ENCODE peak calls at places on chromosomes 1 and 21, in six cellular contexts. One of them, this sample, is unnamed.

GRCh38 chr1:72224506-72224905 is 57.8 kb downstream of the NEGR1 start:
- DNase-seq in Peyer's patch: no peak
- DNase-seq in endothelial cell: no peak
- DNase-seq in IMR-90: no peak
- DNase-seq in PC-3: no peak
- DNase-seq in GM23338: no peak
- DNase-seq in this sample: no peak

GRCh38 chr1:66335859-66336640 is 197.9 kb upstream of the SGIP1 start:
- DNase-seq in IMR-90: peak; percentile 61
- DNase-seq in endothelial cell: peak; percentile 57
- DNase-seq in Peyer's patch: peak; percentile 95
- DNase-seq in PC-3: no peak
- DNase-seq in GM23338: peak; percentile 38
- DNase-seq in this sample: peak; percentile 95

GRCh38 chr1:90955769-90956168 is 66.1 kb downstream of the ZNF644 start:
- DNase-seq in Peyer's patch: no peak
- DNase-seq in PC-3: no peak
- DNase-seq in endothelial cell: no peak
- DNase-seq in IMR-90: no peak
- DNase-seq in GM23338: no peak
- DNase-seq in this sample: no peak

GRCh38 chr1:23369335-23370013 is at the start of gene ZNF436:
- DNase-seq in Peyer's patch: peak; percentile 76
- DNase-seq in endothelial cell: peak; percentile 30
- DNase-seq in PC-3: peak; percentile 53
- DNase-seq in GM23338: peak; percentile 34
- DNase-seq in IMR-90: peak; percentile 83
- DNase-seq in this sample: no peak

GRCh38 chr21:41798326-41798725 is 31.5 kb upstream of the RIPK4 start:
- DNase-seq in IMR-90: no peak
- DNase-seq in PC-3: no peak
- DNase-seq in Peyer's patch: no peak
- DNase-seq in GM23338: no peak
- DNase-seq in endothelial cell: no peak
- DNase-seq in this sample: no peak

GRCh38 chr1:5511381-5512097 is 480.7 kb downstream of the NPHP4 start:
- DNase-seq in GM23338: no peak
- DNase-seq in endothelial cell: no peak
- DNase-seq in PC-3: no peak
- DNase-seq in Peyer's patch: no peak
- DNase-seq in IMR-90: no peak
- DNase-seq in this sample: no peak

GRCh38 chr1:53316742-53317650 is 10.9 kb downstream of the LRP8 start:
- DNase-seq in GM23338: no peak
- DNase-seq in IMR-90: no peak
- DNase-seq in PC-3: no peak
- DNase-seq in endothelial cell: no peak
- DNase-seq in Peyer's patch: no peak
- DNase-seq in this sample: no peak

GRCh38 chr1:237799762-237800474 is 90.8 kb downstream of the ZP4 start:
- DNase-seq in IMR-90: peak; percentile 4
- DNase-seq in Peyer's patch: peak; percentile 80
- DNase-seq in GM23338: peak; percentile 90
- DNase-seq in endothelial cell: peak; percentile 64
- DNase-seq in PC-3: peak; percentile 78
- DNase-seq in this sample: no peak

GRCh38 chr1:147618077-147618569 is 52.2 kb downstream of the ACP6 start:
- DNase-seq in IMR-90: peak; percentile 24
- DNase-seq in PC-3: no peak
- DNase-seq in endothelial cell: no peak
- DNase-seq in GM23338: no peak
- DNase-seq in Peyer's patch: no peak
- DNase-seq in this sample: no peak

GRCh38 chr1:29956343-29957030 is 720.2 kb downstream of the PTPRU start:
- DNase-seq in Peyer's patch: no peak
- DNase-seq in endothelial cell: no peak
- DNase-seq in IMR-90: no peak
- DNase-seq in GM23338: no peak
- DNase-seq in PC-3: no peak
- DNase-seq in this sample: no peak

GRCh38 chr1:112501810-112502641 is 6.7 kb upstream of the WNT2B start:
- DNase-seq in Peyer's patch: peak; percentile 87
- DNase-seq in GM23338: peak; percentile 67
- DNase-seq in PC-3: peak; percentile 64
- DNase-seq in endothelial cell: peak; percentile 53
- DNase-seq in IMR-90: peak; percentile 54
- DNase-seq in this sample: peak; percentile 57

GRCh38 chr1:245583575-245584330 is 429.0 kb downstream of the KIF26B start:
- DNase-seq in GM23338: no peak
- DNase-seq in IMR-90: no peak
- DNase-seq in PC-3: no peak
- DNase-seq in Peyer's patch: no peak
- DNase-seq in endothelial cell: no peak
- DNase-seq in this sample: no peak

GRCh38 chr1:158398818-158399502 is at the start of gene OR10T2:
- DNase-seq in endothelial cell: no peak
- DNase-seq in Peyer's patch: no peak
- DNase-seq in GM23338: no peak
- DNase-seq in PC-3: no peak
- DNase-seq in IMR-90: no peak
- DNase-seq in this sample: no peak

GRCh38 chr1:30485072-30485471 is 238.3 kb downstream of the MATN1 start:
- DNase-seq in IMR-90: no peak
- DNase-seq in GM23338: no peak
- DNase-seq in Peyer's patch: peak; percentile 10
- DNase-seq in PC-3: no peak
- DNase-seq in endothelial cell: no peak
- DNase-seq in this sample: peak; percentile 22

GRCh38 chr1:233459968-233460367 is 132.4 kb downstream of the MAP3K21 start:
- DNase-seq in GM23338: peak; percentile 61
- DNase-seq in IMR-90: no peak
- DNase-seq in Peyer's patch: no peak
- DNase-seq in PC-3: no peak
- DNase-seq in endothelial cell: no peak
- DNase-seq in this sample: no peak

GRCh38 chr1:91007092-91007491 is 14.7 kb downstream of the ZNF644 start:
- DNase-seq in GM23338: peak; percentile 46
- DNase-seq in endothelial cell: no peak
- DNase-seq in Peyer's patch: no peak
- DNase-seq in IMR-90: no peak
- DNase-seq in PC-3: no peak
- DNase-seq in this sample: no peak

GRCh38 chr1:54604572-54605370 is 18.6 kb downstream of the FAM151A start:
- DNase-seq in Peyer's patch: no peak
- DNase-seq in endothelial cell: no peak
- DNase-seq in GM23338: no peak
- DNase-seq in PC-3: peak; percentile 23
- DNase-seq in IMR-90: no peak
- DNase-seq in this sample: no peak

GRCh38 chr1:193891783-193892182 is 705.4 kb upstream of the B3GALT2 start:
- DNase-seq in Peyer's patch: no peak
- DNase-seq in PC-3: no peak
- DNase-seq in GM23338: no peak
- DNase-seq in endothelial cell: no peak
- DNase-seq in IMR-90: no peak
- DNase-seq in this sample: no peak

GRCh38 chr1:32701951-32702598 is 495 bp downstream of the SYNC start:
- DNase-seq in Peyer's patch: no peak
- DNase-seq in IMR-90: peak; percentile 33
- DNase-seq in PC-3: peak; percentile 19
- DNase-seq in endothelial cell: no peak
- DNase-seq in GM23338: peak; percentile 48
- DNase-seq in this sample: peak; percentile 31

GRCh38 chr1:15411593-15412487 is 2.2 kb downstream of the EFHD2 start:
- DNase-seq in IMR-90: peak; percentile 47
- DNase-seq in GM23338: no peak
- DNase-seq in PC-3: peak; percentile 58
- DNase-seq in Peyer's patch: peak; percentile 88
- DNase-seq in endothelial cell: no peak
- DNase-seq in this sample: peak; percentile 92

GRCh38 chr1:174880171-174880570 is 119.6 kb upstream of the CACYBP start:
- DNase-seq in PC-3: no peak
- DNase-seq in IMR-90: peak; percentile 2
- DNase-seq in GM23338: no peak
- DNase-seq in Peyer's patch: no peak
- DNase-seq in endothelial cell: no peak
- DNase-seq in this sample: no peak

GRCh38 chr1:174884001-174884400 is 115.7 kb upstream of the CACYBP start:
- DNase-seq in endothelial cell: no peak
- DNase-seq in GM23338: no peak
- DNase-seq in PC-3: no peak
- DNase-seq in Peyer's patch: no peak
- DNase-seq in IMR-90: no peak
- DNase-seq in this sample: no peak

GRCh38 chr1:174883361-174883760 is 116.4 kb upstream of the CACYBP start:
- DNase-seq in PC-3: peak; percentile 65
- DNase-seq in endothelial cell: no peak
- DNase-seq in IMR-90: peak; percentile 46
- DNase-seq in Peyer's patch: no peak
- DNase-seq in GM23338: peak; percentile 47
- DNase-seq in this sample: no peak
- TF ChIP-seq CTCF in PC-3: peak; percentile 50
- TF ChIP-seq CTCF in endothelial cell: no peak
- TF ChIP-seq CTCF in IMR-90: peak; percentile 12
- TF ChIP-seq CTCF in Peyer's patch: peak; percentile 10
- TF ChIP-seq CTCF in GM23338: peak; percentile 64
- TF ChIP-seq CTCF in this sample: no peak

GRCh38 chr1:84736944-84737343 is 46.7 kb upstream of the SSX2IP start:
- DNase-seq in endothelial cell: no peak
- DNase-seq in IMR-90: no peak
- DNase-seq in Peyer's patch: no peak
- DNase-seq in PC-3: no peak
- DNase-seq in GM23338: no peak
- DNase-seq in this sample: no peak

GRCh38 chr1:84742653-84743052 is 52.4 kb upstream of the SSX2IP start:
- DNase-seq in PC-3: peak; percentile 20
- DNase-seq in GM23338: no peak
- DNase-seq in IMR-90: peak; percentile 18
- DNase-seq in endothelial cell: no peak
- DNase-seq in Peyer's patch: no peak
- DNase-seq in this sample: no peak

GRCh38 chr1:84737572-84737971 is 47.3 kb upstream of the SSX2IP start:
- DNase-seq in endothelial cell: no peak
- DNase-seq in IMR-90: no peak
- DNase-seq in GM23338: no peak
- DNase-seq in PC-3: no peak
- DNase-seq in Peyer's patch: no peak
- DNase-seq in this sample: no peak

GRCh38 chr1:84738237-84738636 is 48.0 kb upstream of the SSX2IP start:
- DNase-seq in IMR-90: no peak
- DNase-seq in Peyer's patch: no peak
- DNase-seq in endothelial cell: no peak
- DNase-seq in PC-3: no peak
- DNase-seq in GM23338: peak; percentile 26
- DNase-seq in this sample: no peak

DNA sequence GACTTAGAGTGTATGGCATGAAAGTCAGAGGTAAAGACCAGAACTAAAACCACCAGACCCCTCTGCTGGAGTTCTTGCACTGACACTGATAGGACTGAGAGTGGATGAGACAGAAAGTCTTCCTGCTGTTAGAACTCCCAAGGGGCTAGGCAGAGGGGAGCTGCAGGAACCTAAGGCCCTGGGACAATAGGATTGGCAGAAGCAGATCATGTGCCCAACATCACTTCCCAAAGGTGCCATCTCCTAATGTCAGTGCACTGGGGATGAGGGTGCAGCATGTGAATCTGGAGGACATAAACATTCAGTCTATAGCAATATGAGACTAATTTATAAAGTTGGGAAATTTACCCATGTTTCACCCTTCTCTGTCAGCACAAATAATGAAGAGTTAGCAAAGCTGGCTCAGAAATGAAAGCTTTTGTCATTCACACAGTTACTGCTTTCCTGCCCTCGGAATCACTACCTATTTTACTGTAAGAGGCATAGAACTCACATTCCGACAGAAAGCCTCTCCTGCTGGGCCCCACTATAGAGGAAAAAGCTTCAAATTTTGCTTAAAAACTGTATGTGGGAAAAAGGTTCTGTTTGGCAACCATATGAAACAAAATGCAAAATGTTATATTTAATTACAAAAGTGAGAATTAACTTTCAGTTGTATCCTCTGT is 49.9 kb upstream of the SSX2IP start:
- DNase-seq in PC-3: no peak
- DNase-seq in endothelial cell: no peak
- DNase-seq in Peyer's patch: no peak
- DNase-seq in IMR-90: no peak
- DNase-seq in GM23338: peak; percentile 44
- DNase-seq in this sample: no peak
- TF ChIP-seq CTCF in PC-3: no peak
- TF ChIP-seq CTCF in endothelial cell: no peak
- TF ChIP-seq CTCF in Peyer's patch: no peak
- TF ChIP-seq CTCF in IMR-90: no peak
- TF ChIP-seq CTCF in GM23338: no peak
- TF ChIP-seq CTCF in this sample: no peak

DNA sequence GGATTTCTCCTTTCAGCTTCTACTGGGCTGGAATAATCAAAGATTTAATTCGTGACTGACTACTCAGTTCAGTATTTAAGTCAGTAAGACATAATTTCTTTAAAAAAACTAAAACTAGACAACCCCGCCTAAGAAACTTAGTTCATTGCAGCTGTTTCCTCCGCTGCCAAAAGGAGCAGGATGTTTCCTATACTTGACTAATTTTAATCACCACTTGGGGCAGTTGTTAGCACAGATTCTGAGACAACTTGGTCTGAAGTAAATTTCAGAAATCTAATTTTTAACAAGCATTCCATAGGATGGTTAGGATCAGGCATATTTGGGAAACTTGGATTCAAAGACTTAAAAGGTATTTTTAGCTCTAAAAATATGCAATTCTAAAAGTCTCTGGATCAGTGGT is 34.0 kb downstream of the EPRS1 start:
- DNase-seq in endothelial cell: no peak
- DNase-seq in PC-3: peak; percentile 25
- DNase-seq in IMR-90: peak; percentile 10
- DNase-seq in GM23338: no peak
- DNase-seq in Peyer's patch: no peak
- DNase-seq in this sample: no peak
- TF ChIP-seq CTCF in endothelial cell: no peak
- TF ChIP-seq CTCF in PC-3: peak; percentile 54
- TF ChIP-seq CTCF in IMR-90: no peak
- TF ChIP-seq CTCF in GM23338: no peak
- TF ChIP-seq CTCF in Peyer's patch: no peak
- TF ChIP-seq CTCF in this sample: no peak

GRCh38 chr21:44846201-44846484 is 27.3 kb downstream of the PTTG1IP start:
- DNase-seq in IMR-90: no peak
- DNase-seq in PC-3: no peak
- DNase-seq in GM23338: no peak
- DNase-seq in endothelial cell: no peak
- DNase-seq in Peyer's patch: no peak
- DNase-seq in this sample: no peak

GRCh38 chr21:44846485-44847260 is 26.8 kb downstream of the PTTG1IP start:
- DNase-seq in Peyer's patch: peak; percentile 85
- DNase-seq in PC-3: peak; percentile 51
- DNase-seq in GM23338: no peak
- DNase-seq in IMR-90: peak; percentile 35
- DNase-seq in endothelial cell: no peak
- DNase-seq in this sample: peak; percentile 91

GRCh38 chr21:44844256-44844655 is 26.4 kb upstream of the SUMO3 start:
- DNase-seq in Peyer's patch: peak; percentile 37
- DNase-seq in GM23338: peak; percentile 40
- DNase-seq in IMR-90: no peak
- DNase-seq in endothelial cell: no peak
- DNase-seq in PC-3: no peak
- DNase-seq in this sample: no peak

GRCh38 chr21:44847261-44848056 is 26.0 kb downstream of the PTTG1IP start:
- DNase-seq in PC-3: no peak
- DNase-seq in IMR-90: no peak
- DNase-seq in Peyer's patch: peak; percentile 44
- DNase-seq in GM23338: no peak
- DNase-seq in endothelial cell: no peak
- DNase-seq in this sample: no peak

GRCh38 chr21:44845418-44846200 is 27.7 kb upstream of the SUMO3 start:
- DNase-seq in GM23338: peak; percentile 90
- DNase-seq in endothelial cell: peak; percentile 71
- DNase-seq in IMR-90: peak; percentile 24
- DNase-seq in Peyer's patch: peak; percentile 73
- DNase-seq in PC-3: peak; percentile 66
- DNase-seq in this sample: peak; percentile 61
- TF ChIP-seq CTCF in GM23338: peak; percentile 55
- TF ChIP-seq CTCF in endothelial cell: no peak
- TF ChIP-seq CTCF in IMR-90: peak; percentile 43
- TF ChIP-seq CTCF in Peyer's patch: peak; percentile 29
- TF ChIP-seq CTCF in PC-3: peak; percentile 68
- TF ChIP-seq CTCF in this sample: peak; percentile 41

This sample was measured in CD14-positive monocyte.